ENCODE peak calls at places on chromosomes 7 and 10, in five cellular contexts. One of them, this sample, is unnamed. For H3K4me1, the result is how much of the 10 kb centered on the place peaks cover.

GRCh38 chr7:64883113-64883905 is 19.8 kb upstream of the ZNF273 start:
- DNase-seq in uterus: no peak
- DNase-seq in fibroblast of lung: no peak
- DNase-seq in psoas muscle: no peak
- DNase-seq in sigmoid colon: peak
- DNase-seq in this sample: no peak

GRCh38 chr7:29987083-29987482 is 2.5 kb downstream of the SCRN1 start:
- DNase-seq in uterus: no peak
- DNase-seq in fibroblast of lung: no peak
- DNase-seq in psoas muscle: no peak
- DNase-seq in sigmoid colon: no peak
- DNase-seq in this sample: peak

GRCh38 chr7:21948364-21948763 is 2.7 kb upstream of the CDCA7L start:
- DNase-seq in uterus: no peak
- DNase-seq in fibroblast of lung: no peak
- DNase-seq in psoas muscle: no peak
- DNase-seq in sigmoid colon: no peak
- DNase-seq in this sample: no peak

GRCh38 chr10:66819691-66820090 is 106.1 kb upstream of the LRRTM3 start:
- DNase-seq in uterus: no peak
- DNase-seq in fibroblast of lung: no peak
- DNase-seq in psoas muscle: no peak
- DNase-seq in sigmoid colon: no peak
- DNase-seq in this sample: no peak

GRCh38 chr10:118961401-118961800 is 68.1 kb upstream of the NANOS1 start:
- DNase-seq in uterus: no peak
- DNase-seq in fibroblast of lung: no peak
- DNase-seq in psoas muscle: no peak
- DNase-seq in sigmoid colon: no peak
- DNase-seq in this sample: no peak

GRCh38 chr10:6269953-6270867 is 67.5 kb downstream of the PFKFB3 start:
- DNase-seq in uterus: no peak
- DNase-seq in fibroblast of lung: peak
- DNase-seq in psoas muscle: no peak
- DNase-seq in sigmoid colon: no peak
- DNase-seq in this sample: no peak

GRCh38 chr7:137343483-137343841 is at the start of gene PTN:
- DNase-seq in uterus: peak
- DNase-seq in fibroblast of lung: peak
- DNase-seq in psoas muscle: no peak
- DNase-seq in sigmoid colon: peak
- DNase-seq in this sample: peak

GRCh38 chr10:5284311-5285057 is 80.3 kb upstream of the UCN3 start:
- DNase-seq in uterus: no peak
- DNase-seq in fibroblast of lung: peak
- DNase-seq in psoas muscle: no peak
- DNase-seq in sigmoid colon: no peak
- DNase-seq in this sample: no peak

GRCh38 chr7:17651926-17652385 is 288.3 kb downstream of the SNX13 start:
- DNase-seq in uterus: peak
- DNase-seq in fibroblast of lung: peak
- DNase-seq in psoas muscle: no peak
- DNase-seq in sigmoid colon: peak
- DNase-seq in this sample: peak

GRCh38 chr10:8835453-8836167 is 781.1 kb downstream of the GATA3 start:
- DNase-seq in uterus: no peak
- DNase-seq in fibroblast of lung: no peak
- DNase-seq in psoas muscle: no peak
- DNase-seq in sigmoid colon: no peak
- DNase-seq in this sample: no peak

GRCh38 chr10:96416643-96417042 is 57.8 kb upstream of the OPALIN start:
- DNase-seq in uterus: peak
- DNase-seq in fibroblast of lung: peak
- DNase-seq in psoas muscle: peak
- DNase-seq in sigmoid colon: peak
- DNase-seq in this sample: peak

GRCh38 chr10:46282460-46283216 is 4.2 kb upstream of the ANTXRL start:
- DNase-seq in uterus: peak
- DNase-seq in fibroblast of lung: peak
- DNase-seq in psoas muscle: peak
- DNase-seq in sigmoid colon: peak
- DNase-seq in this sample: peak

GRCh38 chr10:33258951-33259350 is 75.5 kb downstream of the NRP1 start:
- DNase-seq in uterus: no peak
- DNase-seq in fibroblast of lung: peak
- DNase-seq in psoas muscle: no peak
- DNase-seq in sigmoid colon: no peak
- DNase-seq in this sample: peak

GRCh38 chr10:117264776-117265175 is 23.9 kb downstream of the SLC18A2 start:
- DNase-seq in uterus: no peak
- DNase-seq in fibroblast of lung: no peak
- DNase-seq in psoas muscle: no peak
- DNase-seq in sigmoid colon: no peak
- DNase-seq in this sample: peak

GRCh38 chr7:66696774-66697191 is 43.8 kb upstream of the RABGEF1 start:
- DNase-seq in uterus: no peak
- DNase-seq in fibroblast of lung: peak
- DNase-seq in psoas muscle: no peak
- DNase-seq in sigmoid colon: no peak
- DNase-seq in this sample: no peak

GRCh38 chr7:43779032-43779812 is 20.7 kb downstream of the BLVRA start:
- DNase-seq in uterus: no peak
- DNase-seq in fibroblast of lung: no peak
- DNase-seq in psoas muscle: no peak
- DNase-seq in sigmoid colon: no peak
- DNase-seq in this sample: no peak

GRCh38 chr7:27097686-27098492 is 2.1 kb upstream of the HOXA1 start:
- DNase-seq in uterus: no peak
- DNase-seq in fibroblast of lung: peak
- DNase-seq in psoas muscle: peak
- DNase-seq in sigmoid colon: peak
- DNase-seq in this sample: no peak

GRCh38 chr10:130869179-130869841 is 442.2 kb downstream of the TCERG1L start:
- DNase-seq in uterus: no peak
- DNase-seq in fibroblast of lung: no peak
- DNase-seq in psoas muscle: no peak
- DNase-seq in sigmoid colon: no peak
- DNase-seq in this sample: no peak

GRCh38 chr7:2016021-2016631 is 216.6 kb downstream of the MAD1L1 start:
- DNase-seq in uterus: no peak
- DNase-seq in fibroblast of lung: no peak
- DNase-seq in psoas muscle: peak
- DNase-seq in sigmoid colon: peak
- DNase-seq in this sample: no peak

GRCh38 chr7:48085433-48085791 is 3.7 kb upstream of the UPP1 start:
- DNase-seq in uterus: no peak
- DNase-seq in fibroblast of lung: peak
- DNase-seq in psoas muscle: no peak
- DNase-seq in sigmoid colon: no peak
- DNase-seq in this sample: no peak

GRCh38 chr7:128347573-128348147 is 4.0 kb upstream of the RBM28 start:
- DNase-seq in uterus: peak
- DNase-seq in fibroblast of lung: no peak
- DNase-seq in psoas muscle: peak
- DNase-seq in sigmoid colon: no peak
- DNase-seq in this sample: peak

GRCh38 chr7:124720195-124720594 is 45.4 kb downstream of the GPR37 start:
- DNase-seq in uterus: no peak
- DNase-seq in fibroblast of lung: peak
- DNase-seq in psoas muscle: no peak
- DNase-seq in sigmoid colon: no peak
- DNase-seq in this sample: no peak

GRCh38 chr10:125375210-125375609 is 214.8 kb upstream of the CTBP2 start:
- DNase-seq in uterus: no peak
- DNase-seq in fibroblast of lung: peak
- DNase-seq in psoas muscle: no peak
- DNase-seq in sigmoid colon: no peak
- DNase-seq in this sample: no peak
- TF ChIP-seq CTCF in uterus: no peak
- TF ChIP-seq CTCF in fibroblast of lung: no peak
- TF ChIP-seq CTCF in psoas muscle: peak
- TF ChIP-seq CTCF in sigmoid colon: no peak
- TF ChIP-seq CTCF in this sample: no peak

DNA sequence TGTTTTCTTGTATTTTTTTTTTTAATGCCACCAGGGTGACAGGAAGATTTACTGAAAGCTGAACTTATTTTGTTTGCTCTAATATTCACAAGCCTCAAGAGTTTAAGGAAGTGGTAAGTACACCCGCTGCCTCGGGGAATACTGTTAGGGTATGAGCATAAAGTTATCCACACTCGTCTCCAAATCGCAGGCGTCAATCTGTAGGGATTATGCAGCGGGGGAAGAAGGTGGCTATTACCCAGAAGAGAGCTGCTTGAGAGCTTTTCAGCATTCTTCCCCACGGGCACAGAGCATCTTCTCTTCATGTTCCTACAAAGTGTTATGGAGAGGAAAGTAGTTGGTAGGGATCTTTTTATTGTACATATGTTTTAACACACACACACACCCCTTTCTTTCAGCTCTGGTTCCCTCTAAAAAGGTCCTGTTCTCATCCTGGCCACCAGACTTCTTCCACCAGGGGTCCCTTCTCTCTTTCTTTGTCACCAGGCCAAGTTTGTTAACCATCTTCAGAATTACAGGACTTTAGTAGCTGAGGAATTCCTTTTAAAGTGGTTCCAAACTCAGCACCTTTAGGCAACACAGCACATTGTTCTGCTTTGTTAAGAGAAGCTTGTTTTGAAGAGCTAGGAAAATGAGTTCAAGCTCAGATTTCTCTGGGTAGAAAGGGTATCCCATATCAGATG is 411.6 kb upstream of the GALNT17 start:
- DNase-seq in uterus: no peak
- DNase-seq in fibroblast of lung: no peak
- DNase-seq in psoas muscle: no peak
- DNase-seq in sigmoid colon: no peak
- DNase-seq in this sample: no peak
- H3K4me1 ChIP-seq in uterus: under half
- H3K4me1 ChIP-seq in fibroblast of lung: under half
- H3K4me1 ChIP-seq in psoas muscle: under half
- H3K4me1 ChIP-seq in sigmoid colon: under half
- H3K4me1 ChIP-seq in this sample: under half

GRCh38 chr10:11024596-11024995 is 6.9 kb downstream of the CELF2 start:
- DNase-seq in uterus: no peak
- DNase-seq in fibroblast of lung: peak
- DNase-seq in psoas muscle: no peak
- DNase-seq in sigmoid colon: no peak
- DNase-seq in this sample: no peak
- H3K27ac ChIP-seq in uterus: no peak
- H3K27ac ChIP-seq in fibroblast of lung: no peak
- H3K27ac ChIP-seq in psoas muscle: no peak
- H3K27ac ChIP-seq in sigmoid colon: no peak
- H3K27ac ChIP-seq in this sample: no peak

GRCh38 chr10:101015582-101015973 is 15.4 kb downstream of the PDZD7 start:
- DNase-seq in uterus: no peak
- DNase-seq in fibroblast of lung: no peak
- DNase-seq in psoas muscle: peak
- DNase-seq in sigmoid colon: no peak
- DNase-seq in this sample: no peak
- TF ChIP-seq CTCF in uterus: no peak
- TF ChIP-seq CTCF in fibroblast of lung: no peak
- TF ChIP-seq CTCF in psoas muscle: no peak
- TF ChIP-seq CTCF in sigmoid colon: no peak
- TF ChIP-seq CTCF in this sample: no peak

DNA sequence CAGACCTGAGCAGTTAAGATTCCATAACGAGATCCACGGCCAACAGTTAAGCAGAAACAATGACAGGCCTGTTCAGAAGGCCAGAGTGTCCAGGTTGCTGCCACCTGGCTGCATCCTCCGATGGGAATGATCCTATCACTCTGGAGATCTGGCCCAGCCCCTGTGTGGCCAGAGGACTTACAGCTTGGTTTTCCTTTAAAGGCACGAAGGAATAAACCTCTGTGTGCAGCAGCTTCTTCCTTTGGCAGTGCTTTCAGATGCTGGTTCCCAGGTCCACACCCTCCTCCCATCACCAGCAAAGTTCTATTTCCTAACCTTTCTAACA is 80.5 kb downstream of the GLI3 start:
- DNase-seq in uterus: no peak
- DNase-seq in fibroblast of lung: no peak
- DNase-seq in psoas muscle: no peak
- DNase-seq in sigmoid colon: no peak
- DNase-seq in this sample: no peak
- H3K4me1 ChIP-seq in uterus: under half
- H3K4me1 ChIP-seq in fibroblast of lung: under half
- H3K4me1 ChIP-seq in psoas muscle: under half
- H3K4me1 ChIP-seq in sigmoid colon: half or more
- H3K4me1 ChIP-seq in this sample: under half

GRCh38 chr10:99994801-99995200 is 14.9 kb downstream of the DNMBP start:
- DNase-seq in uterus: no peak
- DNase-seq in fibroblast of lung: no peak
- DNase-seq in psoas muscle: no peak
- DNase-seq in sigmoid colon: no peak
- DNase-seq in this sample: no peak

GRCh38 chr10:99995713-99996112 is 14.0 kb downstream of the DNMBP start:
- DNase-seq in uterus: no peak
- DNase-seq in fibroblast of lung: no peak
- DNase-seq in psoas muscle: no peak
- DNase-seq in sigmoid colon: no peak
- DNase-seq in this sample: no peak

GRCh38 chr10:100000109-100000502 is 9.6 kb downstream of the DNMBP start:
- DNase-seq in uterus: no peak
- DNase-seq in fibroblast of lung: no peak
- DNase-seq in psoas muscle: no peak
- DNase-seq in sigmoid colon: peak
- DNase-seq in this sample: no peak

GRCh38 chr10:99996934-99997648 is 12.7 kb downstream of the DNMBP start:
- DNase-seq in uterus: no peak
- DNase-seq in fibroblast of lung: peak
- DNase-seq in psoas muscle: no peak
- DNase-seq in sigmoid colon: no peak
- DNase-seq in this sample: no peak

DNA sequence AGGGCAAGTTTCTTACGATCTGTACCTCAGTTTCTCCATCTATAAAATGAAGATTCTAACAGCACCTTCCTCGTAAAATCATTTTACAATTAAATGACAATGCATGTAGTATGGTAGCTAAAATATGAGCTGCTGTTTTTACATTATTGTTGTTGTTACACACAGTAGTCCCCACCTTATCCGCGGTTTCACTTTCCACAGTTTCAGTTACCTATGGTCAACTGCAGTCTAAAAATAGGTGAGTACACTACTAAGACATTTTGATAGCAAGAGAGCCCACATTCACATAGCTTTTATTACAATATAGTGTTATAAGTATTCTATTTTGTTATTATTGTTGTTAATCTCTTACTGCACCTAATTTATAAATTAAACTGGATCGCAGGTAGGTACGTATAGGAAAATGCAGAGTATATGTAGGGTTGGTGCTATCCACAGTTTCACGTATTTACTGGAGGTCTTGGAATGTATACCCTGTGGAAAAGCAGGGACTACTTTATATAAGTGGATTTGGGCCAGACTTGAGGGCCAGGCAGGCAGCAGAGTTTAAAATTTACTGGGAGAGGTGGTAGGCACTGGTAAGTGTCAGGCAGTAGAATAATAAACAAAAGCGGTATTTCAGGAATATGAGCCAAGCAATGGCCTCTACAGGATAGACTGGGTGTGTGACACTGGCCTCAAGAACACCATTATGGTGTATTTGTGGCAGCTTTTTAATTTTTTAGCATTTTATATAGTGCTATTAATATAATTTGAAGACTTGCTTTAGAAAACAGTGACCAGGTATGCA is 10.2 kb downstream of the DNMBP start:
- DNase-seq in uterus: no peak
- DNase-seq in fibroblast of lung: no peak
- DNase-seq in psoas muscle: no peak
- DNase-seq in sigmoid colon: peak
- DNase-seq in this sample: no peak
- H3K27ac ChIP-seq in uterus: no peak
- H3K27ac ChIP-seq in fibroblast of lung: no peak
- H3K27ac ChIP-seq in psoas muscle: peak
- H3K27ac ChIP-seq in sigmoid colon: peak
- H3K27ac ChIP-seq in this sample: no peak

This sample was measured in hepatocyte.